ENCODE peak calls at places on chromosomes 13 and 19, in ten cellular contexts. One of them, this sample, is unnamed. For H3K4me1, the result is how much of the 10 kb centered on the place peaks cover.

GRCh38 chr13:46588019-46588418 is 35.0 kb downstream of the LRCH1 start:
- DNase-seq in osteoblast: no peak
- DNase-seq in heart left ventricle: no peak
- DNase-seq in neural progenitor cell: no peak
- DNase-seq in heart right ventricle: no peak
- DNase-seq in breast epithelium: no peak
- DNase-seq in tibial artery: no peak
- DNase-seq in transverse colon: no peak
- DNase-seq in tibial nerve: no peak
- DNase-seq in spleen: no peak
- DNase-seq in this sample: no peak

GRCh38 chr19:30224689-30225606 is 147.2 kb upstream of the ZNF536 start:
- DNase-seq in osteoblast: peak
- DNase-seq in heart left ventricle: no peak
- DNase-seq in neural progenitor cell: peak
- DNase-seq in heart right ventricle: no peak
- DNase-seq in breast epithelium: no peak
- DNase-seq in tibial artery: no peak
- DNase-seq in transverse colon: no peak
- DNase-seq in tibial nerve: no peak
- DNase-seq in spleen: no peak
- DNase-seq in this sample: no peak

GRCh38 chr19:40309666-40310065 is 24.5 kb upstream of the AKT2 start:
- DNase-seq in osteoblast: no peak
- DNase-seq in heart left ventricle: no peak
- DNase-seq in neural progenitor cell: no peak
- DNase-seq in heart right ventricle: no peak
- DNase-seq in breast epithelium: no peak
- DNase-seq in tibial artery: no peak
- DNase-seq in transverse colon: no peak
- DNase-seq in tibial nerve: no peak
- DNase-seq in spleen: no peak
- DNase-seq in this sample: no peak

GRCh38 chr13:20349564-20350379 is 117.7 kb upstream of the GJB6 start:
- DNase-seq in osteoblast: no peak
- DNase-seq in heart left ventricle: no peak
- DNase-seq in neural progenitor cell: peak
- DNase-seq in heart right ventricle: no peak
- DNase-seq in breast epithelium: no peak
- DNase-seq in tibial artery: peak
- DNase-seq in transverse colon: no peak
- DNase-seq in tibial nerve: peak
- DNase-seq in spleen: no peak
- DNase-seq in this sample: no peak

GRCh38 chr13:46982856-46983582 is 86.2 kb upstream of the HTR2A start:
- DNase-seq in osteoblast: no peak
- DNase-seq in heart left ventricle: no peak
- DNase-seq in neural progenitor cell: no peak
- DNase-seq in heart right ventricle: no peak
- DNase-seq in breast epithelium: no peak
- DNase-seq in tibial artery: no peak
- DNase-seq in transverse colon: peak
- DNase-seq in tibial nerve: no peak
- DNase-seq in spleen: no peak
- DNase-seq in this sample: no peak

GRCh38 chr19:3397266-3398022 is 31.1 kb downstream of the NFIC start:
- DNase-seq in osteoblast: peak
- DNase-seq in heart left ventricle: peak
- DNase-seq in neural progenitor cell: peak
- DNase-seq in heart right ventricle: no peak
- DNase-seq in breast epithelium: no peak
- DNase-seq in tibial artery: no peak
- DNase-seq in transverse colon: peak
- DNase-seq in tibial nerve: no peak
- DNase-seq in spleen: no peak
- DNase-seq in this sample: no peak

GRCh38 chr13:39148513-39148961 is 110.3 kb downstream of the NHLRC3 start:
- DNase-seq in osteoblast: no peak
- DNase-seq in heart left ventricle: no peak
- DNase-seq in neural progenitor cell: peak
- DNase-seq in heart right ventricle: no peak
- DNase-seq in breast epithelium: no peak
- DNase-seq in tibial artery: peak
- DNase-seq in transverse colon: no peak
- DNase-seq in tibial nerve: peak
- DNase-seq in spleen: no peak
- DNase-seq in this sample: peak

GRCh38 chr13:29594310-29594709 is 1.2 kb downstream of the SLC7A1 start:
- DNase-seq in osteoblast: peak
- DNase-seq in heart left ventricle: no peak
- DNase-seq in neural progenitor cell: peak
- DNase-seq in heart right ventricle: no peak
- DNase-seq in breast epithelium: no peak
- DNase-seq in tibial artery: peak
- DNase-seq in transverse colon: peak
- DNase-seq in tibial nerve: peak
- DNase-seq in spleen: no peak
- DNase-seq in this sample: peak

GRCh38 chr13:98141091-98141490 is 1.8 kb upstream of the FARP1 start:
- DNase-seq in osteoblast: no peak
- DNase-seq in heart left ventricle: no peak
- DNase-seq in neural progenitor cell: no peak
- DNase-seq in heart right ventricle: no peak
- DNase-seq in breast epithelium: no peak
- DNase-seq in tibial artery: no peak
- DNase-seq in transverse colon: no peak
- DNase-seq in tibial nerve: no peak
- DNase-seq in spleen: no peak
- DNase-seq in this sample: no peak

GRCh38 chr19:50003810-50004419 is 21.3 kb downstream of the VRK3 start:
- DNase-seq in osteoblast: peak
- DNase-seq in heart left ventricle: no peak
- DNase-seq in neural progenitor cell: no peak
- DNase-seq in heart right ventricle: peak
- DNase-seq in breast epithelium: no peak
- DNase-seq in tibial artery: peak
- DNase-seq in transverse colon: peak
- DNase-seq in tibial nerve: peak
- DNase-seq in spleen: no peak
- DNase-seq in this sample: peak
- H3K27ac ChIP-seq in osteoblast: peak
- H3K27ac ChIP-seq in heart left ventricle: no peak
- H3K27ac ChIP-seq in neural progenitor cell: no peak
- H3K27ac ChIP-seq in heart right ventricle: no peak
- H3K27ac ChIP-seq in breast epithelium: peak
- H3K27ac ChIP-seq in tibial artery: peak
- H3K27ac ChIP-seq in transverse colon: peak
- H3K27ac ChIP-seq in tibial nerve: peak
- H3K27ac ChIP-seq in spleen: no peak
- H3K27ac ChIP-seq in this sample: peak

DNA sequence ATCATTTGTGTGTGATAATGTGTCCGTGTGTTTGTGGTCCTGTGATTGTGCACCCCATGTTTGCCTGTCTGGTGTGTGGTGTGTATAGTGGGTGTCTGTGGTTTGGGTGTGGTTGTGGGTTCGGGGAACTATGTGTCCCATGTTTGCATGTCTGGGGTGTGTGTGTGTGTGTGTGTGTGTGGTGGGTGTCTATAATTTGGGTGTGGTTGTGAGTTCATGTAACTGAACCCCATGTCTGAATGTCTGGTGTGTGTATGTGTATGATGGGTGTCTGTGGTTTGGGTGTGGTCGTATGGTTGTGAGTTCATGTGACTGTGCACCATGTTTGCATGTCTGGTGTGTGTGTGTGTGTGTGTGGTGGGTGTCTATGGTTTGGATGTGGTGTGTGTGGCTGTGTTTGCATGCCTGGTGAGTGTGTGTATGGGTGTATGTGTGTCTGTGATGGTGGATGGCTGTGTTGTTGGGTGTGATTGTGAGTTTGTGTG is 11.1 kb upstream of the NFIX start:
- DNase-seq in osteoblast: peak
- DNase-seq in heart left ventricle: no peak
- DNase-seq in neural progenitor cell: no peak
- DNase-seq in heart right ventricle: no peak
- DNase-seq in breast epithelium: no peak
- DNase-seq in tibial artery: no peak
- DNase-seq in transverse colon: no peak
- DNase-seq in tibial nerve: no peak
- DNase-seq in spleen: no peak
- DNase-seq in this sample: no peak
- TF ChIP-seq CTCF in osteoblast: no peak
- TF ChIP-seq CTCF in heart left ventricle: no peak
- TF ChIP-seq CTCF in neural progenitor cell: no peak
- TF ChIP-seq CTCF in heart right ventricle: no peak
- TF ChIP-seq CTCF in breast epithelium: no peak
- TF ChIP-seq CTCF in tibial artery: no peak
- TF ChIP-seq CTCF in transverse colon: no peak
- TF ChIP-seq CTCF in tibial nerve: no peak
- TF ChIP-seq CTCF in spleen: no peak
- TF ChIP-seq CTCF in this sample: no peak

GRCh38 chr19:1862424-1863307 is 713 bp downstream of the KLF16 start:
- DNase-seq in osteoblast: peak
- DNase-seq in heart left ventricle: peak
- DNase-seq in neural progenitor cell: peak
- DNase-seq in heart right ventricle: no peak
- DNase-seq in breast epithelium: no peak
- DNase-seq in tibial artery: no peak
- DNase-seq in transverse colon: peak
- DNase-seq in tibial nerve: no peak
- DNase-seq in spleen: peak
- DNase-seq in this sample: no peak

GRCh38 chr19:1860133-1860775 is 3.1 kb downstream of the KLF16 start:
- DNase-seq in osteoblast: peak
- DNase-seq in heart left ventricle: peak
- DNase-seq in neural progenitor cell: peak
- DNase-seq in heart right ventricle: peak
- DNase-seq in breast epithelium: no peak
- DNase-seq in tibial artery: no peak
- DNase-seq in transverse colon: peak
- DNase-seq in tibial nerve: no peak
- DNase-seq in spleen: no peak
- DNase-seq in this sample: no peak

GRCh38 chr19:1862068-1862423 is 1.3 kb downstream of the KLF16 start:
- DNase-seq in osteoblast: peak
- DNase-seq in heart left ventricle: no peak
- DNase-seq in neural progenitor cell: peak
- DNase-seq in heart right ventricle: no peak
- DNase-seq in breast epithelium: no peak
- DNase-seq in tibial artery: no peak
- DNase-seq in transverse colon: no peak
- DNase-seq in tibial nerve: no peak
- DNase-seq in spleen: no peak
- DNase-seq in this sample: no peak

GRCh38 chr19:1860821-1861598 is 2.4 kb downstream of the KLF16 start:
- DNase-seq in osteoblast: no peak
- DNase-seq in heart left ventricle: peak
- DNase-seq in neural progenitor cell: no peak
- DNase-seq in heart right ventricle: no peak
- DNase-seq in breast epithelium: no peak
- DNase-seq in tibial artery: no peak
- DNase-seq in transverse colon: no peak
- DNase-seq in tibial nerve: no peak
- DNase-seq in spleen: no peak
- DNase-seq in this sample: no peak

DNA sequence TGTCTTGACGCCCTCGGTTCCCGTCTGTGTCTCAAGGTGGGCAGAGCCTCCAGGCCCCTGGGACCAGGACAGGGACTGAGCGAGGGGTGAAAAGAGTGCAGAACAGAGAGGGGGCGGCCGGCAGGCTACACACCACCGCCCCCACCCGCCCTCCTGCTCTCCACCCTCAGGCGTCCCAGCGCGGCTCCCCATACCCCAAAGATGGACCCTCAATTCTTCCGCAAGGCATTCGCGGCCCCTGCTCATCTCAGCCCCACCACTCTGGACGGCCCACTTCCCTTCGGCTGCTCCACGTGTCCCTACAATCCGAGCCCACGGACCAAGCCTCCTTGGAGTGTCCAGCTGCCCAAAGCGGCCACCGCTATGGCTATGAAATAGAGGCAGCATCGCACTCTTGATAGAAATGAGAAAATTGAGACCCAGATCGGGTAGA is 1.8 kb downstream of the KLF16 start:
- DNase-seq in osteoblast: no peak
- DNase-seq in heart left ventricle: peak
- DNase-seq in neural progenitor cell: no peak
- DNase-seq in heart right ventricle: no peak
- DNase-seq in breast epithelium: no peak
- DNase-seq in tibial artery: no peak
- DNase-seq in transverse colon: no peak
- DNase-seq in tibial nerve: no peak
- DNase-seq in spleen: no peak
- DNase-seq in this sample: no peak
- H3K4me1 ChIP-seq in osteoblast: under half
- H3K4me1 ChIP-seq in heart left ventricle: under half
- H3K4me1 ChIP-seq in neural progenitor cell: half or more
- H3K4me1 ChIP-seq in heart right ventricle: half or more
- H3K4me1 ChIP-seq in breast epithelium: under half
- H3K4me1 ChIP-seq in tibial artery: under half
- H3K4me1 ChIP-seq in transverse colon: under half
- H3K4me1 ChIP-seq in tibial nerve: under half
- H3K4me1 ChIP-seq in spleen: half or more
- H3K4me1 ChIP-seq in this sample: under half

GRCh38 chr19:7360393-7360984 is 11.8 kb downstream of the ARHGEF18 start:
- DNase-seq in osteoblast: no peak
- DNase-seq in heart left ventricle: no peak
- DNase-seq in neural progenitor cell: no peak
- DNase-seq in heart right ventricle: no peak
- DNase-seq in breast epithelium: no peak
- DNase-seq in tibial artery: no peak
- DNase-seq in transverse colon: no peak
- DNase-seq in tibial nerve: no peak
- DNase-seq in spleen: no peak
- DNase-seq in this sample: no peak

GRCh38 chr19:7355871-7356270 is 7.1 kb downstream of the ARHGEF18 start:
- DNase-seq in osteoblast: no peak
- DNase-seq in heart left ventricle: no peak
- DNase-seq in neural progenitor cell: no peak
- DNase-seq in heart right ventricle: no peak
- DNase-seq in breast epithelium: no peak
- DNase-seq in tibial artery: no peak
- DNase-seq in transverse colon: no peak
- DNase-seq in tibial nerve: no peak
- DNase-seq in spleen: peak
- DNase-seq in this sample: no peak

GRCh38 chr19:7355151-7355845 is 6.6 kb downstream of the ARHGEF18 start:
- DNase-seq in osteoblast: peak
- DNase-seq in heart left ventricle: no peak
- DNase-seq in neural progenitor cell: no peak
- DNase-seq in heart right ventricle: no peak
- DNase-seq in breast epithelium: no peak
- DNase-seq in tibial artery: no peak
- DNase-seq in transverse colon: peak
- DNase-seq in tibial nerve: no peak
- DNase-seq in spleen: peak
- DNase-seq in this sample: no peak

GRCh38 chr19:7358102-7358597 is 9.4 kb downstream of the ARHGEF18 start:
- DNase-seq in osteoblast: no peak
- DNase-seq in heart left ventricle: no peak
- DNase-seq in neural progenitor cell: no peak
- DNase-seq in heart right ventricle: no peak
- DNase-seq in breast epithelium: no peak
- DNase-seq in tibial artery: no peak
- DNase-seq in transverse colon: no peak
- DNase-seq in tibial nerve: no peak
- DNase-seq in spleen: no peak
- DNase-seq in this sample: no peak

GRCh38 chr19:7356899-7357627 is 8.3 kb downstream of the ARHGEF18 start:
- DNase-seq in osteoblast: no peak
- DNase-seq in heart left ventricle: no peak
- DNase-seq in neural progenitor cell: no peak
- DNase-seq in heart right ventricle: no peak
- DNase-seq in breast epithelium: no peak
- DNase-seq in tibial artery: no peak
- DNase-seq in transverse colon: no peak
- DNase-seq in tibial nerve: no peak
- DNase-seq in spleen: no peak
- DNase-seq in this sample: no peak
- H3K27ac ChIP-seq in osteoblast: no peak
- H3K27ac ChIP-seq in heart left ventricle: no peak
- H3K27ac ChIP-seq in neural progenitor cell: no peak
- H3K27ac ChIP-seq in heart right ventricle: no peak
- H3K27ac ChIP-seq in breast epithelium: no peak
- H3K27ac ChIP-seq in tibial artery: no peak
- H3K27ac ChIP-seq in transverse colon: peak
- H3K27ac ChIP-seq in tibial nerve: no peak
- H3K27ac ChIP-seq in spleen: no peak
- H3K27ac ChIP-seq in this sample: no peak